ENCODE peak calls at places on chromosomes 4 and X, in six cellular contexts. One of them, this sample, is unnamed.

GRCh38 chr4:168318266-168318895 is at the start of gene DDX60:
- DNase-seq in coronary artery: peak; percentile 81
- DNase-seq in ACHN: peak; percentile 85
- DNase-seq in activated CD8-positive, alpha-beta memory T cell treated with anti-CD3 and anti-CD28 coated beads, Interleukin-2, amount 50 U/mL, for 4 hours: peak; percentile 81
- DNase-seq in NCI-H69: peak; percentile 85
- DNase-seq in stimulated activated CD4-positive, alpha-beta T cell treated with anti-CD3 and anti-CD28 coated beads, Interleukin-4, amount 100 ng/mL, for 48 hours: peak; percentile 70
- DNase-seq in this sample: peak; percentile 9

GRCh38 chr4:88008133-88008621 is 742 bp downstream of the PKD2 start:
- DNase-seq in coronary artery: peak; percentile 79
- DNase-seq in ACHN: peak; percentile 53
- DNase-seq in stimulated activated CD4-positive, alpha-beta T cell treated with anti-CD3 and anti-CD28 coated beads, Interleukin-4, amount 100 ng/mL, for 48 hours: peak; percentile 12
- DNase-seq in NCI-H69: peak; percentile 68
- DNase-seq in activated CD8-positive, alpha-beta memory T cell treated with anti-CD3 and anti-CD28 coated beads, Interleukin-2, amount 50 U/mL, for 4 hours: no peak
- DNase-seq in this sample: no peak

GRCh38 chr4:125316391-125316780 is 1.6 kb downstream of the FAT4 start:
- DNase-seq in coronary artery: peak; percentile 77
- DNase-seq in NCI-H69: peak; percentile 76
- DNase-seq in ACHN: peak; percentile 40
- DNase-seq in activated CD8-positive, alpha-beta memory T cell treated with anti-CD3 and anti-CD28 coated beads, Interleukin-2, amount 50 U/mL, for 4 hours: no peak
- DNase-seq in stimulated activated CD4-positive, alpha-beta T cell treated with anti-CD3 and anti-CD28 coated beads, Interleukin-4, amount 100 ng/mL, for 48 hours: no peak
- DNase-seq in this sample: no peak

GRCh38 chrX:152819732-152820131 is 10.8 kb downstream of the CETN2 start:
- DNase-seq in ACHN: no peak
- DNase-seq in stimulated activated CD4-positive, alpha-beta T cell treated with anti-CD3 and anti-CD28 coated beads, Interleukin-4, amount 100 ng/mL, for 48 hours: no peak
- DNase-seq in activated CD8-positive, alpha-beta memory T cell treated with anti-CD3 and anti-CD28 coated beads, Interleukin-2, amount 50 U/mL, for 4 hours: no peak
- DNase-seq in coronary artery: no peak
- DNase-seq in NCI-H69: no peak
- DNase-seq in this sample: no peak

GRCh38 chr4:165709973-165710526 is 163.0 kb upstream of the TLL1 start:
- DNase-seq in coronary artery: no peak
- DNase-seq in activated CD8-positive, alpha-beta memory T cell treated with anti-CD3 and anti-CD28 coated beads, Interleukin-2, amount 50 U/mL, for 4 hours: no peak
- DNase-seq in stimulated activated CD4-positive, alpha-beta T cell treated with anti-CD3 and anti-CD28 coated beads, Interleukin-4, amount 100 ng/mL, for 48 hours: no peak
- DNase-seq in ACHN: no peak
- DNase-seq in NCI-H69: peak; percentile 6
- DNase-seq in this sample: no peak

GRCh38 chr4:150297861-150298474 is 219.7 kb downstream of the DCLK2 start:
- DNase-seq in NCI-H69: peak; percentile 82
- DNase-seq in stimulated activated CD4-positive, alpha-beta T cell treated with anti-CD3 and anti-CD28 coated beads, Interleukin-4, amount 100 ng/mL, for 48 hours: peak; percentile 14
- DNase-seq in coronary artery: no peak
- DNase-seq in ACHN: peak; percentile 62
- DNase-seq in activated CD8-positive, alpha-beta memory T cell treated with anti-CD3 and anti-CD28 coated beads, Interleukin-2, amount 50 U/mL, for 4 hours: no peak
- DNase-seq in this sample: no peak

GRCh38 chr4:169305651-169306050 is 34.9 kb upstream of the SH3RF1 start:
- DNase-seq in stimulated activated CD4-positive, alpha-beta T cell treated with anti-CD3 and anti-CD28 coated beads, Interleukin-4, amount 100 ng/mL, for 48 hours: no peak
- DNase-seq in ACHN: no peak
- DNase-seq in NCI-H69: no peak
- DNase-seq in coronary artery: no peak
- DNase-seq in activated CD8-positive, alpha-beta memory T cell treated with anti-CD3 and anti-CD28 coated beads, Interleukin-2, amount 50 U/mL, for 4 hours: no peak
- DNase-seq in this sample: no peak

GRCh38 chr4:53490965-53491622 is 100.2 kb downstream of the LNX1 start:
- DNase-seq in NCI-H69: peak; percentile 51
- DNase-seq in stimulated activated CD4-positive, alpha-beta T cell treated with anti-CD3 and anti-CD28 coated beads, Interleukin-4, amount 100 ng/mL, for 48 hours: no peak
- DNase-seq in ACHN: peak; percentile 41
- DNase-seq in activated CD8-positive, alpha-beta memory T cell treated with anti-CD3 and anti-CD28 coated beads, Interleukin-2, amount 50 U/mL, for 4 hours: no peak
- DNase-seq in coronary artery: no peak
- DNase-seq in this sample: no peak

GRCh38 chr4:137664416-137664815 is 132.1 kb upstream of the PCDH18 start:
- DNase-seq in ACHN: no peak
- DNase-seq in coronary artery: no peak
- DNase-seq in stimulated activated CD4-positive, alpha-beta T cell treated with anti-CD3 and anti-CD28 coated beads, Interleukin-4, amount 100 ng/mL, for 48 hours: no peak
- DNase-seq in activated CD8-positive, alpha-beta memory T cell treated with anti-CD3 and anti-CD28 coated beads, Interleukin-2, amount 50 U/mL, for 4 hours: no peak
- DNase-seq in NCI-H69: no peak
- DNase-seq in this sample: no peak

GRCh38 chrX:118976599-118977340 is 2.4 kb downstream of the LONRF3 start:
- DNase-seq in ACHN: peak; percentile 62
- DNase-seq in activated CD8-positive, alpha-beta memory T cell treated with anti-CD3 and anti-CD28 coated beads, Interleukin-2, amount 50 U/mL, for 4 hours: peak; percentile 22
- DNase-seq in stimulated activated CD4-positive, alpha-beta T cell treated with anti-CD3 and anti-CD28 coated beads, Interleukin-4, amount 100 ng/mL, for 48 hours: no peak
- DNase-seq in NCI-H69: peak; percentile 84
- DNase-seq in coronary artery: peak; percentile 78
- DNase-seq in this sample: no peak

GRCh38 chr4:69503558-69503957 is 7.9 kb upstream of the UGT2B4 start:
- DNase-seq in coronary artery: no peak
- DNase-seq in stimulated activated CD4-positive, alpha-beta T cell treated with anti-CD3 and anti-CD28 coated beads, Interleukin-4, amount 100 ng/mL, for 48 hours: no peak
- DNase-seq in NCI-H69: no peak
- DNase-seq in ACHN: no peak
- DNase-seq in activated CD8-positive, alpha-beta memory T cell treated with anti-CD3 and anti-CD28 coated beads, Interleukin-2, amount 50 U/mL, for 4 hours: no peak
- DNase-seq in this sample: no peak

GRCh38 chr4:98653890-98654867 is 4.2 kb downstream of the TSPAN5 start:
- DNase-seq in coronary artery: no peak
- DNase-seq in activated CD8-positive, alpha-beta memory T cell treated with anti-CD3 and anti-CD28 coated beads, Interleukin-2, amount 50 U/mL, for 4 hours: no peak
- DNase-seq in NCI-H69: no peak
- DNase-seq in stimulated activated CD4-positive, alpha-beta T cell treated with anti-CD3 and anti-CD28 coated beads, Interleukin-4, amount 100 ng/mL, for 48 hours: no peak
- DNase-seq in ACHN: peak; percentile 38
- DNase-seq in this sample: no peak

GRCh38 chrX:369563-370101 is 17.1 kb downstream of the PPP2R3B start:
- DNase-seq in activated CD8-positive, alpha-beta memory T cell treated with anti-CD3 and anti-CD28 coated beads, Interleukin-2, amount 50 U/mL, for 4 hours: no peak
- DNase-seq in NCI-H69: no peak
- DNase-seq in stimulated activated CD4-positive, alpha-beta T cell treated with anti-CD3 and anti-CD28 coated beads, Interleukin-4, amount 100 ng/mL, for 48 hours: no peak
- DNase-seq in ACHN: no peak
- DNase-seq in coronary artery: no peak
- DNase-seq in this sample: no peak

GRCh38 chrX:20529301-20529700 is 262.6 kb upstream of the RPS6KA3 start:
- DNase-seq in stimulated activated CD4-positive, alpha-beta T cell treated with anti-CD3 and anti-CD28 coated beads, Interleukin-4, amount 100 ng/mL, for 48 hours: no peak
- DNase-seq in activated CD8-positive, alpha-beta memory T cell treated with anti-CD3 and anti-CD28 coated beads, Interleukin-2, amount 50 U/mL, for 4 hours: no peak
- DNase-seq in NCI-H69: peak; percentile 5
- DNase-seq in ACHN: no peak
- DNase-seq in coronary artery: no peak
- DNase-seq in this sample: no peak

GRCh38 chr4:164768516-164768915 is 14.6 kb downstream of the SMIM31 start:
- DNase-seq in stimulated activated CD4-positive, alpha-beta T cell treated with anti-CD3 and anti-CD28 coated beads, Interleukin-4, amount 100 ng/mL, for 48 hours: no peak
- DNase-seq in NCI-H69: no peak
- DNase-seq in coronary artery: no peak
- DNase-seq in activated CD8-positive, alpha-beta memory T cell treated with anti-CD3 and anti-CD28 coated beads, Interleukin-2, amount 50 U/mL, for 4 hours: no peak
- DNase-seq in ACHN: peak; percentile 23
- DNase-seq in this sample: no peak

GRCh38 chrX:49103637-49104036 is 19.9 kb downstream of the GPKOW start:
- DNase-seq in coronary artery: no peak
- DNase-seq in ACHN: no peak
- DNase-seq in stimulated activated CD4-positive, alpha-beta T cell treated with anti-CD3 and anti-CD28 coated beads, Interleukin-4, amount 100 ng/mL, for 48 hours: no peak
- DNase-seq in activated CD8-positive, alpha-beta memory T cell treated with anti-CD3 and anti-CD28 coated beads, Interleukin-2, amount 50 U/mL, for 4 hours: no peak
- DNase-seq in NCI-H69: peak; percentile 73
- DNase-seq in this sample: no peak

GRCh38 chrX:41027388-41027787 is 57.9 kb upstream of the USP9X start:
- DNase-seq in ACHN: no peak
- DNase-seq in stimulated activated CD4-positive, alpha-beta T cell treated with anti-CD3 and anti-CD28 coated beads, Interleukin-4, amount 100 ng/mL, for 48 hours: no peak
- DNase-seq in activated CD8-positive, alpha-beta memory T cell treated with anti-CD3 and anti-CD28 coated beads, Interleukin-2, amount 50 U/mL, for 4 hours: no peak
- DNase-seq in coronary artery: no peak
- DNase-seq in NCI-H69: peak; percentile 67
- DNase-seq in this sample: no peak

This sample was measured in CMK.